ENCODE peak calls at places on chromosomes 3 and 15, in four cellular contexts. One of them, this sample, is unnamed.
A peak's percentile ranks its signal among the peaks of the same experiment; 100 is the strongest.

GRCh38 chr15:101161656-101162055 is 90.2 kb downstream of the CHSY1 start:
- DNase-seq in kidney tubule cell: no peak
- DNase-seq in stimulated activated CD4-positive, alpha-beta T cell treated with anti-CD3 and anti-CD28 coated beads, TNF-alpha, amount 100 ng/mL, for 4 hours: no peak
- DNase-seq in left cardiac atrium: no peak
- DNase-seq in this sample: no peak

GRCh38 chr15:55221090-55222011 is 24.6 kb upstream of the RSL24D1 start:
- DNase-seq in kidney tubule cell: peak; percentile 87
- DNase-seq in stimulated activated CD4-positive, alpha-beta T cell treated with anti-CD3 and anti-CD28 coated beads, TNF-alpha, amount 100 ng/mL, for 4 hours: no peak
- DNase-seq in left cardiac atrium: no peak
- DNase-seq in this sample: no peak

GRCh38 chr3:130626021-130626420 is 109.0 kb downstream of the COL6A6 start:
- DNase-seq in kidney tubule cell: peak; percentile 11
- DNase-seq in stimulated activated CD4-positive, alpha-beta T cell treated with anti-CD3 and anti-CD28 coated beads, TNF-alpha, amount 100 ng/mL, for 4 hours: no peak
- DNase-seq in left cardiac atrium: no peak
- DNase-seq in this sample: no peak

GRCh38 chr3:55167586-55168317 is 239.9 kb upstream of the LRTM1 start:
- DNase-seq in kidney tubule cell: peak; percentile 44
- DNase-seq in stimulated activated CD4-positive, alpha-beta T cell treated with anti-CD3 and anti-CD28 coated beads, TNF-alpha, amount 100 ng/mL, for 4 hours: no peak
- DNase-seq in left cardiac atrium: no peak
- DNase-seq in this sample: no peak

GRCh38 chr15:29568840-29569532 is 253.3 kb downstream of the TJP1 start:
- DNase-seq in kidney tubule cell: peak; percentile 83
- DNase-seq in stimulated activated CD4-positive, alpha-beta T cell treated with anti-CD3 and anti-CD28 coated beads, TNF-alpha, amount 100 ng/mL, for 4 hours: no peak
- DNase-seq in left cardiac atrium: no peak
- DNase-seq in this sample: no peak

GRCh38 chr3:174465177-174465576 is 394.0 kb upstream of the NAALADL2 start:
- DNase-seq in kidney tubule cell: no peak
- DNase-seq in stimulated activated CD4-positive, alpha-beta T cell treated with anti-CD3 and anti-CD28 coated beads, TNF-alpha, amount 100 ng/mL, for 4 hours: no peak
- DNase-seq in left cardiac atrium: no peak
- DNase-seq in this sample: no peak

GRCh38 chr15:42038401-42038800 is 17.6 kb upstream of the PLA2G4E start:
- DNase-seq in kidney tubule cell: no peak
- DNase-seq in stimulated activated CD4-positive, alpha-beta T cell treated with anti-CD3 and anti-CD28 coated beads, TNF-alpha, amount 100 ng/mL, for 4 hours: no peak
- DNase-seq in left cardiac atrium: no peak
- DNase-seq in this sample: no peak

GRCh38 chr3:170724599-170724998 is 138.7 kb upstream of the SLC7A14 start:
- DNase-seq in kidney tubule cell: peak; percentile 72
- DNase-seq in stimulated activated CD4-positive, alpha-beta T cell treated with anti-CD3 and anti-CD28 coated beads, TNF-alpha, amount 100 ng/mL, for 4 hours: no peak
- DNase-seq in left cardiac atrium: peak; percentile 34
- DNase-seq in this sample: no peak

GRCh38 chr15:42138968-42139386 is 17.5 kb downstream of the PLA2G4F start:
- DNase-seq in kidney tubule cell: no peak
- DNase-seq in stimulated activated CD4-positive, alpha-beta T cell treated with anti-CD3 and anti-CD28 coated beads, TNF-alpha, amount 100 ng/mL, for 4 hours: no peak
- DNase-seq in left cardiac atrium: no peak
- DNase-seq in this sample: no peak

This sample was measured in GM18507.